ENCODE peak calls at places on chromosome 17, in four cellular contexts. G, R, K and T are unnamed samples.
A peak's percentile ranks its signal among the peaks of the same experiment; 100 is the strongest.

GRCh38 chr17:19457830-19458271 is 46.8 kb downstream of the RNF112 start:
- DNase-seq in G (no peak), R (no peak), K (no peak), T (no peak)

GRCh38 chr17:27206447-27206846 is 87.5 kb upstream of the WSB1 start:
- DNase-seq in G (no peak), R (no peak), K (peak; percentile 15), T (no peak)

GRCh38 chr17:60391419-60392041 is 403 bp downstream of the USP32 start:
- DNase-seq in G (no peak), R (no peak), K (no peak), T (no peak)

GRCh38 chr17:34203018-34203646 is 52.0 kb upstream of the CCL2 start:
- DNase-seq in G (no peak), R (no peak), K (no peak), T (no peak)

GRCh38 chr17:73705594-73705993 is 61.3 kb upstream of the SDK2 start:
- DNase-seq in G (no peak), R (peak; percentile 20), K (peak; percentile 32), T (no peak)

GRCh38 chr17:80380068-80381061 is 34.6 kb upstream of the ENDOV start:
- DNase-seq in G (no peak), R (no peak), K (no peak), T (no peak)

GRCh38 chr17:71461504-71462197 is 659.2 kb upstream of the SOX9 start:
- DNase-seq in G (no peak), R (no peak), K (no peak), T (no peak)

GRCh38 chr17:16352303-16352837 is 899 bp downstream of the CENPV start:
- DNase-seq in G (no peak), R (peak; percentile 19), K (peak; percentile 19), T (peak; percentile 77)

GRCh38 chr17:1649116-1649843 is 386 bp downstream of the RILP start:
- DNase-seq in G (peak; percentile 80), R (peak; percentile 91), K (peak; percentile 92), T (peak; percentile 84)

GRCh38 chr17:56604691-56605090 is 11.2 kb downstream of the NOG start:
- DNase-seq in G (no peak), R (no peak), K (no peak), T (no peak)

GRCh38 chr17:55433629-55434422 is 12.2 kb upstream of the MMD start:
- DNase-seq in G (no peak), R (no peak), K (peak; percentile 96), T (no peak)

GRCh38 chr17:55434721-55435120 is 13.1 kb upstream of the MMD start:
- DNase-seq in G (no peak), R (no peak), K (peak; percentile 44), T (no peak)

GRCh38 chr17:55437165-55437605 is 15.6 kb upstream of the MMD start:
- DNase-seq in G (no peak), R (no peak), K (no peak), T (no peak)

GRCh38 chr17:55435408-55435807 is 13.8 kb upstream of the MMD start:
- DNase-seq in G (no peak), R (no peak), K (no peak), T (no peak)

GRCh38 chr17:55436224-55437164 is 14.9 kb upstream of the MMD start:
- DNase-seq in G (no peak), R (no peak), K (peak; percentile 80), T (no peak)
- H3K4me3 ChIP-seq in G (no peak overlapping the region), R (no peak overlapping the region), K (no peak overlapping the region), T (no peak overlapping the region)

GRCh38 chr17:7035591-7036368 is at the start of gene SLC16A13:
- DNase-seq in G (peak; percentile 76), R (peak; percentile 92), K (peak; percentile 99), T (peak; percentile 100)
- H3K4me3 ChIP-seq in G (peak within 1 kb of the TSS; percentile 58), R (peak within 1 kb of the TSS; percentile 70), K (peak within 1 kb of the TSS; percentile 65), T (peak within 1 kb of the TSS; percentile 80)

DNA sequence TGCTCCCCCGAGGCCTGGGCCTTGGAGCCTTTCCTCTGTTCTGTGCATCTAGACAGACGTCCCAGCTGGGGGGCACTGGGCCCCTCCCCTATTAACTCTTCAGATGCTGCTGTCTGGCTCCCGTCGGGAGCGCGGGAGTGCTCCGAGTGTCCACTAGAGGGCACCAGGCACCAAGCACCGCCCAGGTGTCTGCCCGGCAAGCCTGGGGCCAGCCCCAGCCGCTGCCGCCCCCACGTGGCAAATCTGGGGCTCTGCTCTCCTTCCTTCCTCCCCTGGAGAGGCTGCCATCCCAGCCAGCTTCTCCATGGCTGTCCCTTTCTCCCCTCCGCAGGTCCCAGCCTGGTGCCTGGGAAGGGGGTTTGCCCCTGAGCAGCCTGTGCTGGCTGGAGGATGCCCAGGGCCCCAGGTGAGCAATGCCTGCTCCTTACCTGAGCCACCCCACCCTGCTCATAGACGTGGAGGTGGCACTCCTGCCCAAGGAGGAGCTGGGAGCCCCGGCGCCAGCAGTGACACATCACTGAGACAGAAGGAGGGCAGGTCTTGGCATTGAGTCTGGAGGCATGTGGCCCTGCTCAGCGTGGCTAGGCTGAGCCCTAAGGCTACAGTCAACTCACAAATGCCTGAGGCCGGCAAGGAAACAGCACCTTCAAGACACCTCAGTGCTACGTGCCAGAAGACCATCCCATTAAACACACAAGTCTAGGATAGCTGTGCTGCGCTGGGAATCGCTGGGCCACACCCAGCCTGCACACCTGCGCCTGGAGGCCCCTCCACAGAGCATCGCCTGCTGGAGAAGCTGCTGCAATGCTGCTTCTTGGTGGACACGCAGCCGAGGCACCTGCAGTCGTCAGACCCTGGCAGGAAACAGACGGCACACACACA is 19.7 kb downstream of the TMEM235 start:
- DNase-seq in G (peak; percentile 55), R (peak; percentile 87), K (peak; percentile 89), T (peak; percentile 89)
- H3K4me3 ChIP-seq in G (no peak overlapping the region), R (peak overlapping the region; percentile 4), K (peak overlapping the region; percentile 10), T (no peak overlapping the region)

DNA sequence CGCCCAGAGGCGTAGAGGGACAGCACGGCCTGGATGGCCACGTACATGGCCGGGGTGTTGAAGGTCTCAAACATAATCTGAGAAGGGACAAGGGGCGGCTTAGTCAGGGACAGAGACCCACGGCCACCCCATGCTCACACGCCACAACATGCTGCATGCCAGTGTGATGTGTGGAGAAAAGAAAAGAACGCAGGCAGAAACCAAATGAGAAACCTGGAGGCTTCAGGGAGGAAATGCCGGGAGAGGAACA is 1.1 kb downstream of the ACTG1 start:
- DNase-seq in G (no peak), R (no peak), K (no peak), T (no peak)
- H3K4me3 ChIP-seq in G (peak overlapping the region; percentile 95), R (peak overlapping the region; percentile 86), K (peak overlapping the region; percentile 85), T (peak overlapping the region; percentile 91)

DNA sequence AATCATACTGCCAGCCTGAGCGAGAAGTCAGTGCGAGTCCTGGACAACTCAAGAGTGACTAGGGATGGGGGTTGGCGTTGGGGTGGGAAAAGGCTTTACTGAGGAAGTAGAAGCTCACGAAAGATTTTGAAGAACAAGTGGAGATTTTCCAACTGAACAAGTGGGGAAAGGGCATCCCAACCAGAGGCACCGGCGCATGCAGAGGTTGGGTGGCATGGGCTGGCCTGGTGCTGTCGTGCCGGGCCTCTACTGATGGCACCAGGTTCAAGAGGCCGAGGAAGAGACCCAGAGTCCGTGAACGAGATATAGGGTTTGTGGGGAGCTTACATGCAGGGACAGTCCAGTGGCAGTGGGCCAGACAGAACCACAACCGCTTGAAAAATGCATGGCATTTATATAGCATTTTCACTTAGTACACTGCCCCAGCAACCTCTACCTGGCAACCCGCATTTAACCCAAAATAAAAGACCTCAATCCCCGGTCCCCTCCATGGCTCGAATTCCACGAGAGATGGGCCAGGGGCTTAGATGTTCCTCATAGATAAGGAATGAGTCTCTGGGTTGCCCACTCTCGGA is 7.7 kb upstream of the ITGA3 start:
- DNase-seq in G (peak; percentile 7), R (no peak), K (no peak), T (no peak)
- H3K4me3 ChIP-seq in G (no peak overlapping the region), R (no peak overlapping the region), K (no peak overlapping the region), T (no peak overlapping the region)

DNA sequence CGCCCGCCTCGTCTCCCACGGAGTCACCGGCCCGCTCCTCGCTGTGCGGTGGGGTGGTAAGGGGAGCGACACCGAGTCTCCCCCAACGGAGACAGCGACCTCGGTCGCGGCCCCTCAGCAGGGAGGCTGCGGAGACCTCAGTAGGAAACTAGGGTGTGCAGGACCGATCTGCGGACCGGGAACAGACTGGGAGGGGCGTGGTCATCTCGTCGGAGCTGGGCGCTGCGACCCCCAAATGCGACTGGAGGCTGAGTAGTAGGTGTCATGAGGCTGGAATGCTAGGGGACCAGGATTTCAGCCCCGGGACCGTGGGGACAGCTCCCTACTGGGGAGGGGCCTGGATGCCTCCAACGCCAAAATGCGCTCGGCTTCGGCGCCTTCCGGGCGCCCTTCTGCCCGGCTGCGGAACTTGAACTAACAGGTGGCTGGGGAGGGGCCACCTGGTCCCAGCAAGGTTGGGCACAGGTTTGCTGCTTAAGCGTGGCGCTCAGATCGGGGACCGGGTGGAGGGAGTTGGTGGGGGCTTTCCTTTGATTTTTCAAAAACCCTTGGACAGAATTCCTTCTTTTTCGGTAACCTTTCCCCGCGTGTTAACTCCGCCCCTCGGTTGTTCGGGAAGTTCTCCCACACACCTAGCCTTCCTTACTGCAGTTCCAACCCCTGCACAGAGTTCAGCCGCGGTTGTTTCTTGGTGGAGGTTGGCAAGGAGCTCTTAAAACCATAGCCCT is 1.5 kb downstream of the CACNG4 start:
- DNase-seq in G (no peak), R (no peak), K (no peak), T (no peak)
- H3K4me3 ChIP-seq in G (peak overlapping the region; percentile 46), R (peak overlapping the region; percentile 58), K (peak overlapping the region; percentile 35), T (peak overlapping the region; percentile 42)